ENCODE peak calls at places on chromosomes 12 and 14, in six cellular contexts. S is heart left ventricle, O is cardiac muscle cell, Z is NCI-H1417, P is AG10803, H is tibial artery. Y is an unnamed sample.

GRCh38 chr12:113050808-113051207 is 5.7 kb upstream of the DTX1 start:
- DNase-seq in O (no peak), Z (no peak), P (no peak), S (no peak), H (no peak), Y (no peak)

GRCh38 chr14:31030406-31030805 is 4.2 kb upstream of the STRN3 start:
- DNase-seq in Z (no peak), O (no peak), H (no peak), P (no peak), S (no peak), Y (no peak)

GRCh38 chr14:24364841-24365240 is 3.1 kb upstream of the NFATC4 start:
- DNase-seq in H (no peak), P (peak; percentile 22), S (no peak), Z (no peak), O (no peak), Y (peak; percentile 24)

GRCh38 chr14:64755661-64756265 is 51.5 kb downstream of the PLEKHG3 start:
- DNase-seq in O (no peak), P (peak; percentile 59), Z (no peak), S (no peak), H (no peak), Y (no peak)

GRCh38 chr14:103125098-103126070 is 2.1 kb downstream of the TNFAIP2 start:
- DNase-seq in H (no peak), O (no peak), S (peak; percentile 49), P (no peak), Z (no peak), Y (no peak)

GRCh38 chr12:92485356-92486348 is 217.1 kb upstream of the PLEKHG7 start:
- DNase-seq in S (no peak), P (no peak), O (peak; percentile 20), H (no peak), Z (no peak), Y (no peak)

GRCh38 chr14:65303185-65303901 is 109.2 kb upstream of the FUT8 start:
- DNase-seq in P (peak; percentile 21), S (no peak), H (no peak), Z (peak; percentile 59), O (peak; percentile 20), Y (no peak)

GRCh38 chr14:21308132-21308478 is 28.2 kb downstream of the RPGRIP1 start:
- DNase-seq in S (no peak), Z (peak; percentile 78), O (no peak), H (no peak), P (no peak), Y (no peak)

GRCh38 chr12:48351022-48351708 is 446 bp upstream of the ZNF641 start:
- DNase-seq in Z (peak; percentile 89), O (peak; percentile 95), P (peak; percentile 66), H (peak; percentile 89), S (no peak), Y (peak; percentile 92)

GRCh38 chr14:59482471-59483331 is 1.5 kb downstream of the L3HYPDH start:
- DNase-seq in H (no peak), S (no peak), P (peak; percentile 93), O (peak; percentile 86), Z (peak; percentile 19), Y (peak; percentile 67)

GRCh38 chr14:29861996-29862395 is 65.7 kb downstream of the PRKD1 start:
- DNase-seq in O (no peak), H (no peak), S (no peak), P (no peak), Z (no peak), Y (no peak)

GRCh38 chr12:11662369-11662768 is 12.9 kb downstream of the ETV6 start:
- DNase-seq in S (no peak), H (no peak), O (no peak), P (no peak), Z (no peak), Y (no peak)

Y was measured in adrenal gland.